ENCODE peak calls at places on chromosomes 16 and 17, in six cellular contexts. Y is fibroblast of lung; D is mucosa of gallbladder; I is neuronal stem cell; S is activated naive CD8-positive, alpha-beta T cell treated with anti-CD3 and anti-CD28 coated beads, Interleukin-2, amount 50 U/mL, for 16 hours; V is foreskin fibroblast. J is an unnamed sample.

GRCh38 chr17:63695889-63696288 is 4.0 kb downstream of the LIMD2 start:
- DNase-seq in Y (no peak), D (no peak), I (no peak), S (no peak), V (no peak), J (no peak)

GRCh38 chr17:77616243-77616731 is 342.2 kb upstream of the TNRC6C start:
- DNase-seq in Y (peak; percentile 78), D (no peak), I (no peak), S (no peak), V (peak; percentile 56), J (no peak)

GRCh38 chr16:66660422-66661209 is 35.9 kb downstream of the CMTM4 start:
- DNase-seq in Y (peak; percentile 91), D (peak; percentile 59), I (peak; percentile 29), S (no peak), V (peak; percentile 94), J (peak; percentile 62)

GRCh38 chr16:3580686-3581085 is 3.5 kb upstream of the NLRC3 start:
- DNase-seq in Y (peak; percentile 16), D (no peak), I (no peak), S (no peak), V (peak; percentile 85), J (no peak)

GRCh38 chr17:12789976-12790805 is 893 bp downstream of the ARHGAP44 start:
- DNase-seq in Y (no peak), D (no peak), I (peak; percentile 6), S (no peak), V (peak; percentile 13), J (peak; percentile 48)

GRCh38 chr17:12953126-12953525 is 64.7 kb downstream of the ELAC2 start:
- DNase-seq in Y (no peak), D (no peak), I (no peak), S (no peak), V (no peak), J (no peak)

GRCh38 chr16:82059983-82060421 is 24.9 kb downstream of the HSD17B2 start:
- DNase-seq in Y (no peak), D (no peak), I (no peak), S (no peak), V (peak; percentile 61), J (peak; percentile 26)

GRCh38 chr16:14102925-14103720 is 32.0 kb downstream of the MRTFB start:
- DNase-seq in Y (no peak), D (no peak), I (no peak), S (no peak), V (no peak), J (no peak)

GRCh38 chr17:36721560-36722120 is 120.3 kb downstream of the MRM1 start:
- DNase-seq in Y (no peak), D (no peak), I (no peak), S (no peak), V (no peak), J (no peak)